ENCODE peak calls at places on chromosomes 3 and 15, in five cellular contexts. K is nucleus accumbens, B is choroid plexus epithelial cell, G is progenitor cell of endocrine pancreas, Q is PC-3. N is an unnamed sample.

GRCh38 chr15:39193611-39194010 is 387.3 kb upstream of the THBS1 start:
- DNase-seq in K (no peak), G (no peak), B (no peak), Q (no peak), N (no peak)

GRCh38 chr3:69865920-69866679 is 126.8 kb downstream of the MITF start:
- DNase-seq in B (peak; percentile 53), Q (no peak), K (no peak), G (peak; percentile 13), N (peak; percentile 12)

GRCh38 chr3:155771126-155771525 is 26.3 kb upstream of the PLCH1 start:
- DNase-seq in G (no peak), Q (no peak), K (no peak), B (no peak), N (no peak)

GRCh38 chr3:171640520-171641412 is 169.5 kb downstream of the PLD1 start:
- DNase-seq in Q (peak; percentile 17), K (no peak), G (no peak), B (peak; percentile 74), N (peak; percentile 66)

GRCh38 chr15:96544162-96544756 is 213.8 kb downstream of the NR2F2 start:
- DNase-seq in K (no peak), B (no peak), G (no peak), Q (no peak), N (no peak)

GRCh38 chr3:42179110-42179725 is 86.8 kb downstream of the CCK start:
- DNase-seq in B (peak; percentile 93), Q (peak; percentile 97), G (no peak), K (no peak), N (peak; percentile 87)

GRCh38 chr15:44694416-44694815 is 16.7 kb downstream of the PATL2 start:
- DNase-seq in G (no peak), B (no peak), Q (no peak), K (no peak), N (no peak)

GRCh38 chr3:123792473-123793201 is 91.5 kb downstream of the MYLK start:
- DNase-seq in K (no peak), B (no peak), Q (peak; percentile 81), G (no peak), N (no peak)

GRCh38 chr3:58667229-58667628 is 655 bp upstream of the FAM3D start:
- DNase-seq in K (no peak), G (no peak), B (no peak), Q (no peak), N (no peak)

GRCh38 chr3:111283165-111283564 is 211.5 kb downstream of the NECTIN3 start:
- DNase-seq in B (no peak), Q (no peak), K (no peak), G (no peak), N (no peak)

GRCh38 chr3:194869482-194870169 is 183.9 kb downstream of the FAM43A start:
- DNase-seq in G (no peak), B (peak; percentile 15), K (no peak), Q (peak; percentile 88), N (peak; percentile 85)

GRCh38 chr3:56783644-56784451 is 17.9 kb downstream of the ARHGEF3 start:
- DNase-seq in K (no peak), B (peak; percentile 85), G (no peak), Q (peak; percentile 97), N (peak; percentile 90)

GRCh38 chr15:77418341-77419049 is 1.4 kb downstream of the PEAK1 start:
- DNase-seq in B (peak; percentile 26), G (no peak), K (no peak), Q (peak; percentile 72), N (peak; percentile 75)

GRCh38 chr15:34520566-34520965 is 62.9 kb downstream of the GOLGA8B start:
- DNase-seq in G (no peak), Q (no peak), B (no peak), K (no peak), N (no peak)

GRCh38 chr3:181660337-181660736 is 51.4 kb upstream of the SOX2 start:
- DNase-seq in K (no peak), Q (no peak), B (no peak), G (no peak), N (no peak)

GRCh38 chr3:188861847-188862740 is 309.7 kb upstream of the TPRG1 start:
- DNase-seq in K (no peak), B (peak; percentile 46), Q (no peak), G (no peak), N (peak; percentile 56)

GRCh38 chr15:60376677-60377095 is 21.1 kb downstream of the ANXA2 start:
- DNase-seq in G (no peak), K (no peak), B (no peak), Q (no peak), N (no peak)

GRCh38 chr3:189361103-189361835 is 189.5 kb downstream of the TPRG1 start:
- DNase-seq in K (no peak), Q (peak; percentile 39), B (no peak), G (no peak), N (peak; percentile 57)

GRCh38 chr3:67461667-67462142 is 192.7 kb downstream of the SUCLG2 start:
- DNase-seq in K (no peak), Q (peak; percentile 12), G (no peak), B (peak; percentile 57), N (peak; percentile 37)

GRCh38 chr3:128111147-128111546 is 12.5 kb downstream of the RUVBL1 start:
- DNase-seq in G (no peak), B (no peak), K (no peak), Q (no peak), N (peak; percentile 23)

GRCh38 chr3:42680806-42681205 is 4.5 kb upstream of the KLHL40 start:
- DNase-seq in G (no peak), Q (no peak), B (peak; percentile 30), K (no peak), N (peak; percentile 44)

GRCh38 chr3:179898024-179898423 is 138.7 kb downstream of the PEX5L start:
- DNase-seq in B (peak; percentile 63), Q (peak; percentile 67), G (no peak), K (no peak), N (peak; percentile 62)

GRCh38 chr15:93770788-93771187 is 460.6 kb upstream of the MCTP2 start:
- DNase-seq in G (no peak), B (no peak), K (no peak), Q (no peak), N (no peak)

N was measured in fibroblast of the aortic adventitia.